ENCODE peak calls at places on chromosome 3, in nine cellular contexts. Q is HAP-1; G is T-cell; P is germinal center; T is CD8-positive, alpha-beta memory T cell; L is B cell; I is ACHN; V is astrocyte of the spinal cord; U is NCI-H2029. X is an unnamed sample.

GRCh38 chr3:113002676-113003075 is 11.9 kb downstream of the GTPBP8 start:
- DNase-seq in Q (no peak), G (peak), P (no peak), T (peak), L (no peak), I (no peak), V (no peak), U (no peak), X (no peak)

GRCh38 chr3:119240101-119240581 is 537 bp downstream of the B4GALT4 start:
- DNase-seq in Q (peak), G (peak), P (peak), T (no peak), L (no peak), I (peak), V (peak), U (no peak), X (no peak)

GRCh38 chr3:133992385-133992784 is 37.3 kb downstream of the SLCO2A1 start:
- DNase-seq in Q (no peak), G (no peak), P (no peak), T (no peak), L (no peak), I (no peak), V (no peak), U (no peak), X (no peak)

GRCh38 chr3:166013073-166013679 is 176.0 kb upstream of the BCHE start:
- DNase-seq in Q (peak), G (no peak), P (no peak), T (no peak), L (no peak), I (peak), V (peak), U (peak), X (peak)

GRCh38 chr3:126364731-126365301 is 7.6 kb upstream of the KLF15 start:
- DNase-seq in Q (no peak), G (no peak), P (no peak), T (no peak), L (no peak), I (no peak), V (no peak), U (no peak), X (no peak)

GRCh38 chr3:89606151-89606550 is 498.7 kb downstream of the EPHA3 start:
- DNase-seq in Q (no peak), G (no peak), P (no peak), T (no peak), L (no peak), I (no peak), V (no peak), U (no peak), X (no peak)

GRCh38 chr3:195825857-195826804 is 14.4 kb upstream of the MUC4 start:
- DNase-seq in Q (no peak), G (no peak), P (no peak), T (no peak), L (no peak), I (no peak), V (no peak), U (no peak), X (no peak)

GRCh38 chr3:76554717-76555116 is 485.2 kb upstream of the ROBO2 start:
- DNase-seq in Q (no peak), G (no peak), P (no peak), T (no peak), L (no peak), I (no peak), V (peak), U (no peak), X (no peak)

GRCh38 chr3:11304160-11304559 is 32.0 kb downstream of the ATG7 start:
- DNase-seq in Q (no peak), G (no peak), P (no peak), T (no peak), L (no peak), I (no peak), V (no peak), U (no peak), X (no peak)

GRCh38 chr3:42701371-42702065 is 1.1 kb downstream of the HHATL start:
- DNase-seq in Q (no peak), G (peak), P (peak), T (peak), L (peak), I (peak), V (no peak), U (no peak), X (no peak)

X was measured in glomerular endothelial cell.